ENCODE peak calls at places on chromosome 3, in five cellular contexts. A is AG08396; E is T-helper 17 cell; N is NCI-H2029 treated with DMSO at 0.1 percent for 48 hours; J is stimulated activated CD8-positive, alpha-beta memory T cell treated with anti-CD3 and anti-CD28 coated beads, Interleukin-7, amount 100 ng/mL, for 24 hours. G is an unnamed sample.

GRCh38 chr3:10284496-10284895 is 8.3 kb downstream of the GHRL start:
- DNase-seq in N (no peak), A (no peak), E (peak; percentile 62), J (no peak), G (no peak)

GRCh38 chr3:14378415-14378814 is 24.0 kb upstream of the SLC6A6 start:
- DNase-seq in E (no peak), J (no peak), A (no peak), N (no peak), G (no peak)

GRCh38 chr3:94946683-94947082 is 883.8 kb downstream of the NSUN3 start:
- DNase-seq in A (no peak), E (no peak), N (no peak), J (no peak), G (no peak)

GRCh38 chr3:187989458-187990153 is 164.4 kb upstream of the LPP start:
- DNase-seq in J (no peak), N (peak; percentile 79), E (no peak), A (no peak), G (no peak)

GRCh38 chr3:114558271-114558670 is 264.4 kb downstream of the TIGIT start:
- DNase-seq in J (no peak), E (no peak), A (no peak), N (no peak), G (no peak)

GRCh38 chr3:125435231-125435630 is 60.1 kb upstream of the ZNF148 start:
- DNase-seq in E (no peak), N (no peak), J (no peak), A (no peak), G (no peak)

GRCh38 chr3:4680881-4681300 is 187.7 kb downstream of the ITPR1 start:
- DNase-seq in A (peak; percentile 41), N (no peak), J (no peak), E (no peak), G (peak; percentile 13)

GRCh38 chr3:23779841-23780240 is 25.9 kb upstream of the UBE2E1 start:
- DNase-seq in J (no peak), E (no peak), A (no peak), N (no peak), G (no peak)

GRCh38 chr3:168839692-168840091 is 744.0 kb upstream of the GOLIM4 start:
- DNase-seq in N (no peak), J (no peak), E (no peak), A (no peak), G (no peak)

GRCh38 chr3:126294211-126294801 is 62.9 kb downstream of the KLF15 start:
- DNase-seq in J (no peak), A (peak; percentile 3), N (no peak), E (no peak), G (no peak)

GRCh38 chr3:38628835-38629234 is 20.7 kb downstream of the SCN5A start:
- DNase-seq in J (no peak), E (no peak), A (no peak), N (no peak), G (no peak)

GRCh38 chr3:37800022-37800493 is 61.6 kb upstream of the CTDSPL start:
- DNase-seq in N (no peak), A (peak; percentile 42), E (no peak), J (no peak), G (no peak)

GRCh38 chr3:193896419-193896818 is 239.5 kb upstream of the HES1 start:
- DNase-seq in E (no peak), A (no peak), N (no peak), J (no peak), G (no peak)

GRCh38 chr3:27910456-27910855 is 188.3 kb upstream of the EOMES start:
- DNase-seq in N (no peak), J (no peak), A (no peak), E (no peak), G (no peak)

GRCh38 chr3:41819200-41819599 is 142.7 kb downstream of the ULK4 start:
- DNase-seq in A (no peak), E (no peak), N (no peak), J (no peak), G (no peak)

GRCh38 chr3:149340310-149340933 is 7.0 kb upstream of the TM4SF18 start:
- DNase-seq in N (peak; percentile 98), A (no peak), J (no peak), E (no peak), G (no peak)

GRCh38 chr3:188916934-188917391 is 254.8 kb upstream of the TPRG1 start:
- DNase-seq in E (no peak), N (no peak), J (no peak), A (no peak), G (no peak)

GRCh38 chr3:84318273-84318809 is 640.4 kb upstream of the CADM2 start:
- DNase-seq in A (no peak), E (no peak), N (no peak), J (no peak), G (no peak)

GRCh38 chr3:88912294-88913014 is 195.0 kb upstream of the EPHA3 start:
- DNase-seq in N (no peak), A (no peak), J (no peak), E (no peak), G (no peak)

GRCh38 chr3:30687930-30688570 is 81.6 kb downstream of the TGFBR2 start:
- DNase-seq in N (no peak), A (no peak), E (no peak), J (no peak), G (no peak)

GRCh38 chr3:163019260-163019659 is 1522.7 kb downstream of the OTOL1 start:
- DNase-seq in E (no peak), J (no peak), A (no peak), N (no peak), G (no peak)

GRCh38 chr3:51929420-51930003 is 12.2 kb downstream of the RRP9 start:
- DNase-seq in J (no peak), E (no peak), N (no peak), A (peak; percentile 39), G (peak; percentile 30)

GRCh38 chr3:20658491-20658890 is 472.5 kb upstream of the SGO1 start:
- DNase-seq in A (no peak), N (no peak), E (no peak), J (no peak), G (no peak)

GRCh38 chr3:108334698-108335097 is 38.4 kb downstream of the HHLA2 start:
- DNase-seq in E (no peak), N (no peak), A (no peak), J (no peak), G (no peak)

GRCh38 chr3:140441006-140441405 is 236.9 kb upstream of the TRIM42 start:
- DNase-seq in A (no peak), J (no peak), E (no peak), N (no peak), G (peak; percentile 7)

GRCh38 chr3:131348911-131349310 is 32.7 kb upstream of the NUDT16 start:
- DNase-seq in E (no peak), A (no peak), N (no peak), J (no peak), G (no peak)

GRCh38 chr3:120473389-120473788 is 22.6 kb upstream of the FSTL1 start:
- DNase-seq in N (no peak), J (no peak), E (no peak), A (no peak), G (no peak)

GRCh38 chr3:57692404-57693191 is at the start of gene DENND6A:
- DNase-seq in J (peak; percentile 90), N (no peak), E (peak; percentile 94), A (peak; percentile 99), G (peak; percentile 97)

GRCh38 chr3:152834354-152835310 is at the start of gene P2RY1:
- DNase-seq in J (no peak), N (no peak), E (no peak), A (peak; percentile 60), G (peak; percentile 39)

GRCh38 chr3:13317596-13318320 is 102.4 kb downstream of the NUP210 start:
- DNase-seq in A (no peak), N (no peak), E (no peak), J (no peak), G (no peak)

GRCh38 chr3:158160958-158161357 is 51.1 kb downstream of the RSRC1 start:
- DNase-seq in A (peak; percentile 44), E (no peak), J (no peak), N (no peak), G (peak; percentile 7)

GRCh38 chr3:102165367-102165766 is 269.4 kb upstream of the ZPLD1 start:
- DNase-seq in E (no peak), N (no peak), J (no peak), A (no peak), G (no peak)

GRCh38 chr3:24215518-24215917 is 270.4 kb downstream of the NR1D2 start:
- DNase-seq in J (no peak), N (no peak), A (no peak), E (no peak), G (no peak)